ENCODE peak calls at places on chromosomes 2 and 18, in ten cellular contexts. E, K, D, A, G, Q, Y, S, B and Z are unnamed samples.

GRCh38 chr2:3100386-3100785 is 277.2 kb downstream of the EIPR1 start:
- DNase-seq in E (no peak), K (no peak), D (no peak), A (no peak), G (no peak), Q (no peak), Y (no peak), S (no peak), B (no peak), Z (no peak)

GRCh38 chr18:69758458-69758857 is 189.2 kb downstream of the CD226 start:
- DNase-seq in E (no peak), K (peak; percentile 62), D (peak; percentile 80), A (no peak), G (no peak), Q (no peak), Y (no peak), S (peak; percentile 19), B (no peak), Z (no peak)

GRCh38 chr2:85369500-85369899 is 14.9 kb downstream of the ELMOD3 start:
- DNase-seq in E (no peak), K (no peak), D (peak; percentile 83), A (no peak), G (no peak), Q (no peak), Y (no peak), S (no peak), B (no peak), Z (no peak)

GRCh38 chr18:11147962-11148654 is 1.3 kb downstream of the PIEZO2 start:
- DNase-seq in E (no peak), K (no peak), D (no peak), A (no peak), G (no peak), Q (no peak), Y (no peak), S (no peak), B (peak; percentile 7), Z (no peak)

GRCh38 chr2:150476809-150477302 is 10.6 kb downstream of the RND3 start:
- DNase-seq in E (no peak), K (no peak), D (peak; percentile 7), A (no peak), G (no peak), Q (no peak), Y (no peak), S (no peak), B (no peak), Z (no peak)

GRCh38 chr2:167929461-167929860 is 317.9 kb downstream of the STK39 start:
- DNase-seq in E (no peak), K (no peak), D (no peak), A (no peak), G (no peak), Q (no peak), Y (no peak), S (no peak), B (no peak), Z (no peak)

GRCh38 chr2:157692768-157693167 is 64.1 kb upstream of the ACVR1C start:
- DNase-seq in E (no peak), K (peak; percentile 95), D (peak; percentile 96), A (peak; percentile 46), G (no peak), Q (peak; percentile 91), Y (peak; percentile 44), S (peak; percentile 83), B (no peak), Z (no peak)

GRCh38 chr2:231715988-231716616 is 7.8 kb downstream of the PTMA start:
- DNase-seq in E (peak; percentile 27), K (peak; percentile 36), D (no peak), A (no peak), G (no peak), Q (no peak), Y (no peak), S (no peak), B (no peak), Z (no peak)

GRCh38 chr2:3169106-3169870 is 208.3 kb downstream of the EIPR1 start:
- DNase-seq in E (no peak), K (peak; percentile 76), D (peak; percentile 59), A (peak; percentile 33), G (peak; percentile 29), Q (peak; percentile 81), Y (no peak), S (peak; percentile 20), B (no peak), Z (no peak)

DNA sequence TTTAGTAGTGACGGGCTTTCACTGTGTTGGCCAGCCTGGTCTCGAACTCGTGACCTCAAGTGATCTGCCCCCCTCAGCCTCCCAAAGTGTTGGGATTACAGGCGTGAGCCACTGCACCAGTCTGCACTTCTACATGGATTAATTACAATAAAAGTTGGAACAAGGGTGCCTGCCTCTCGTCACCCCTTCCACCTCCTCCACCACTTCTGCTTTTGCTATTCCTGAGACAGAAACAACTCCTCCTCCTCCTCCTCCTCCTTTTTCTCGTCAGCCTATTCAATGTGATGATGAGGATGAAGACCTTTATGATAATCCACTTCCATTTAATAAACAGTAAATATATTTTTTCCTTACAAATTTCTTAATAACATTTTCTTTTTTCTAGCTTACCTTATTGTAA is 35.2 kb downstream of the SRBD1 start:
- DNase-seq in E (no peak), K (no peak), D (no peak), A (no peak), G (no peak), Q (no peak), Y (no peak), S (no peak), B (no peak), Z (no peak)
- TF ChIP-seq CTCF in E (no peak), K (no peak), D (no peak), A (no peak), G (no peak), Q (no peak), Y (no peak), S (no peak), B (no peak), Z (no peak)

GRCh38 chr2:133171396-133172004 is 396.8 kb downstream of the NCKAP5 start:
- DNase-seq in E (no peak), K (peak; percentile 63), D (peak; percentile 84), A (peak; percentile 17), G (no peak), Q (peak; percentile 62), Y (no peak), S (peak; percentile 9), B (peak; percentile 30), Z (no peak)
- TF ChIP-seq CTCF in E (peak; percentile 29), K (peak; percentile 58), D (peak; percentile 84), A (peak; percentile 36), G (peak; percentile 60), Q (peak; percentile 87), Y (no peak), S (peak; percentile 60), B (peak; percentile 65), Z (peak; percentile 31)

GRCh38 chr2:135997380-135997779 is 12.0 kb upstream of the DARS1 start:
- DNase-seq in E (peak; percentile 41), K (no peak), D (no peak), A (no peak), G (peak; percentile 79), Q (no peak), Y (no peak), S (no peak), B (peak; percentile 53), Z (peak; percentile 68)
- TF ChIP-seq CTCF in E (no peak), K (no peak), D (no peak), A (no peak), G (no peak), Q (no peak), Y (no peak), S (no peak), B (no peak), Z (peak; percentile 72)

DNA sequence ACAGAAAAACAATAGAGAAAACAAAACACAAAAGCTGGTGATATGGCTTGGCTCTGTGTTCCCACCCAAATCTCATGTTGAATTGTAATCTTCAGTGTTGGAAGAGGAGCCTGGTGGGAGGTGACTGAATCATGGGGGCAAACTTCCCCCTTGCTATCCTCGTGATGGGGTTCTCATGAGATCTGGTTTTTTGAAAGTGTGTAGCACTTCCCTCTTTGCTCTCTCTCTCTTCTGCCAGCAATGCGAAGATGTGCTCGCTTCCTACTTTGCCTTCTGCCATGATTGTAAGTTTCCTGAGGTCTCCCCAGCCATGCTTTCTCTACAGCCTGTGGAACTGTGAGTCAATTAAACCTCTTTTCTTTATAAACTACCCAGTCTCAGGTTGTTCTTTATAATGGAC is 112.3 kb upstream of the UXS1 start:
- DNase-seq in E (no peak), K (no peak), D (no peak), A (no peak), G (no peak), Q (no peak), Y (no peak), S (no peak), B (no peak), Z (no peak)
- TF ChIP-seq CTCF in E (no peak), K (no peak), D (no peak), A (no peak), G (no peak), Q (no peak), Y (no peak), S (no peak), B (no peak), Z (no peak)

GRCh38 chr2:124740636-124741035 is 715.5 kb downstream of the CNTNAP5 start:
- DNase-seq in E (no peak), K (no peak), D (no peak), A (no peak), G (no peak), Q (no peak), Y (no peak), S (no peak), B (no peak), Z (no peak)
- TF ChIP-seq CTCF in E (no peak), K (no peak), D (no peak), A (no peak), G (no peak), Q (no peak), Y (no peak), S (no peak), B (no peak), Z (no peak)

DNA sequence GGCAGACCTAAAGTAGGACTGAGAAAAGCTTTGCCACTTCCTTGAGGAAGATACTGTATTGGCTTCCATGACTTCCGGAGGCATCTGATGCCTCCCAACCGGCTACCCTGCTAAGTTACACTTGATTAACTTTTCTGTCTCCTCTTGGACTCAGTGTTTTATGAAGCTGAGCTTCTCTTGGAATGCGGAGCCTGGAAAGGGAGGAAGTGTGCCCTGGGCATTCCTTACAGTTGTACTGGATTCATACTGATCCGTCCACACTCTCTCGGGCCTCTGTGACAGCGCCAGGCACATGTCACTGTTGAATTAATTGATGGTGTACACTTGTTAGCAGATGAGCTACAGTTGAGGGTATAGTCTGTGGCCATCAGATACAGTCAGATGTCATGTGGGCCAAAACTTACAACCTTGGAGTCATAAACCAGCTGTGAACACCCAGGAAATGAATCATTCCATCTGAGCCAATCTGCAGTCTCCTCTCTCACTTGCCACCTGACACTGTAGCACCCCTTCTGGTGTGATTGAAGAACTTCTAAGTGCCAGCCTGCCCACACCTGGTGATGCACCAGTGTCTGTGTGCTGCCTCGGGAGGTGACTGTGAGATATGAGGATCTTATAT is 122.5 kb downstream of the FHOD3 start:
- DNase-seq in E (no peak), K (peak; percentile 67), D (peak; percentile 51), A (no peak), G (no peak), Q (peak; percentile 42), Y (no peak), S (no peak), B (no peak), Z (no peak)
- TF ChIP-seq CTCF in E (no peak), K (peak; percentile 18), D (peak; percentile 40), A (no peak), G (no peak), Q (peak; percentile 64), Y (peak; percentile 47), S (no peak), B (no peak), Z (no peak)

DNA sequence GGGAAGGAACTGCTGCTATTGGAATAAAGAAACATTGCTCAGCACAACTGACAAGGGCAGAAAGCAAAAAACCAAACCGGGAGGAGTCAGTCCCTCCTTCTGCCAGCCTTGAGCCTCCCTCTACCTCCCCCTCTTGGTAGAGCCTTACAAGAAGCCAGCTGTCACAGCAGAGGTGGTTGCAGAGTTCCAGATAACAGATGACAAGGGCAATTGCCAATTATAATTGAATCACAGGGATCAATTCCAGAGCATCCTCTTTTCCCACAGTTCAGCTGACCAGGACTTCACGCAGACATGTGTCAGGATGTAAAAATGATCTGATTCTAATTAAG is 548.2 kb upstream of the LRRTM1 start:
- DNase-seq in E (no peak), K (no peak), D (peak; percentile 7), A (no peak), G (no peak), Q (no peak), Y (no peak), S (no peak), B (no peak), Z (no peak)
- TF ChIP-seq CTCF in E (no peak), K (no peak), D (peak; percentile 17), A (no peak), G (no peak), Q (no peak), Y (no peak), S (no peak), B (no peak), Z (no peak)